ENCODE peak calls at places on chromosomes 13 and 19, in ten cellular contexts. Z is Calu3; H is kidney tubule cell; S is lung; N is stimulated activated CD4-positive, alpha-beta T cell treated with anti-CD3 and anti-CD28 coated beads, Interleukin-4, amount 100 ng/mL, for 1 hour; B is stimulated activated CD8-positive, alpha-beta memory T cell treated with anti-CD3 and anti-CD28 coated beads, Interleukin-15, amount 100 ng/mL, for 1 hour; P is frontal cortex; K is RWPE1; R is GM20000; Y is NCI-H345. A is an unnamed sample.
A peak's percentile ranks its signal among the peaks of the same experiment; 100 is the strongest.

GRCh38 chr19:18392417-18392816 is 5.0 kb downstream of the LRRC25 start:
- DNase-seq in R (no peak), N (no peak), H (no peak), P (no peak), B (no peak), S (peak; percentile 64), K (no peak), Y (no peak), Z (no peak), A (peak; percentile 72)

GRCh38 chr13:94947965-94948371 is 235.6 kb upstream of the SOX21 start:
- DNase-seq in Z (no peak), H (no peak), B (no peak), P (no peak), K (no peak), R (no peak), Y (peak; percentile 67), S (no peak), N (no peak), A (no peak)

GRCh38 chr13:93146584-93147292 is 79.9 kb upstream of the GPC6 start:
- DNase-seq in K (no peak), P (no peak), R (no peak), S (no peak), N (no peak), Y (no peak), Z (no peak), H (peak; percentile 68), B (no peak), A (no peak)

GRCh38 chr19:1481893-1482360 is 2.9 kb upstream of the C19orf25 start:
- DNase-seq in B (no peak), N (no peak), Y (no peak), Z (no peak), P (no peak), S (no peak), R (no peak), K (no peak), H (no peak), A (no peak)

GRCh38 chr19:18869781-18870530 is 26.0 kb downstream of the CERS1 start:
- DNase-seq in S (no peak), B (no peak), K (no peak), P (no peak), R (no peak), N (no peak), Z (no peak), H (no peak), Y (no peak), A (peak; percentile 44)

GRCh38 chr13:101706651-101707050 is 254.2 kb downstream of the ITGBL1 start:
- DNase-seq in Z (no peak), R (no peak), N (no peak), P (peak; percentile 10), K (peak; percentile 46), H (peak; percentile 89), Y (no peak), B (no peak), S (peak; percentile 36), A (no peak)

GRCh38 chr13:91946498-91947070 is 548.2 kb downstream of the GPC5 start:
- DNase-seq in R (peak; percentile 7), N (no peak), Y (peak; percentile 50), Z (no peak), P (peak; percentile 22), S (no peak), H (peak; percentile 28), B (no peak), K (peak; percentile 3), A (no peak)

GRCh38 chr13:85529216-85529590 is 270.0 kb downstream of the SLITRK6 start:
- DNase-seq in H (no peak), P (no peak), S (no peak), R (no peak), N (no peak), K (no peak), Y (no peak), Z (no peak), B (no peak), A (no peak)

GRCh38 chr19:42306646-42307045 is 4.2 kb upstream of the PAFAH1B3 start:
- DNase-seq in S (no peak), Y (no peak), H (no peak), R (no peak), P (no peak), Z (no peak), K (no peak), B (no peak), N (no peak), A (no peak)

GRCh38 chr13:50940509-50940908 is 30.9 kb downstream of the RNASEH2B start:
- DNase-seq in Y (no peak), Z (no peak), B (no peak), H (no peak), P (no peak), N (no peak), S (no peak), R (no peak), K (no peak), A (no peak)

GRCh38 chr19:13887529-13887928 is 10.6 kb downstream of the NANOS3 start:
- DNase-seq in B (no peak), P (no peak), R (no peak), K (no peak), Z (no peak), Y (no peak), H (no peak), S (no peak), N (no peak), A (no peak)

GRCh38 chr13:42991892-42992584 is at the start of gene EPSTI1:
- DNase-seq in Y (no peak), R (peak; percentile 61), N (peak; percentile 70), H (peak; percentile 75), B (peak; percentile 62), P (peak; percentile 49), K (peak; percentile 53), S (peak; percentile 66), Z (peak; percentile 46), A (peak; percentile 84)

GRCh38 chr13:33100876-33101275 is 84.7 kb downstream of the KL start:
- DNase-seq in K (no peak), Z (no peak), S (no peak), Y (no peak), H (no peak), R (no peak), B (no peak), P (no peak), N (no peak), A (no peak)

GRCh38 chr13:29861694-29862110 is 11.3 kb upstream of the UBL3 start:
- DNase-seq in K (no peak), H (peak; percentile 46), P (no peak), N (no peak), Z (no peak), R (no peak), Y (no peak), B (no peak), S (no peak), A (no peak)

GRCh38 chr13:30569901-30570576 is 47.7 kb upstream of the USPL1 start:
- DNase-seq in B (no peak), Y (no peak), S (no peak), H (peak; percentile 80), K (peak; percentile 75), R (no peak), Z (no peak), N (no peak), P (no peak), A (no peak)

GRCh38 chr13:33340631-33341030 is 55.1 kb upstream of the STARD13 start:
- DNase-seq in B (no peak), S (no peak), Z (no peak), P (no peak), R (no peak), H (no peak), Y (no peak), N (no peak), K (no peak), A (no peak)

GRCh38 chr19:48511800-48512503 is at the start of gene LMTK3:
- DNase-seq in H (no peak), R (peak; percentile 74), P (peak; percentile 96), Z (no peak), B (peak; percentile 61), Y (peak; percentile 81), K (peak; percentile 50), N (peak; percentile 73), S (no peak), A (peak; percentile 77)

GRCh38 chr13:77919351-77920294 is 992 bp upstream of the EDNRB start:
- DNase-seq in Z (no peak), H (peak; percentile 9), S (peak; percentile 39), Y (peak; percentile 44), P (peak; percentile 31), R (no peak), N (no peak), B (no peak), K (no peak), A (no peak)

GRCh38 chr13:29522044-29522685 is 73.3 kb downstream of the SLC7A1 start:
- DNase-seq in R (no peak), B (no peak), Y (no peak), N (no peak), K (no peak), H (no peak), Z (no peak), P (no peak), S (no peak), A (peak; percentile 13)

GRCh38 chr19:5718032-5718578 is 1.8 kb downstream of the LONP1 start:
- DNase-seq in S (no peak), P (no peak), K (no peak), N (peak; percentile 66), H (peak; percentile 76), Z (no peak), B (no peak), R (no peak), Y (no peak), A (no peak)

GRCh38 chr19:35249146-35249847 is 495 bp downstream of the LSR start:
- DNase-seq in H (peak; percentile 46), Z (peak; percentile 34), S (peak; percentile 34), Y (peak; percentile 55), R (peak; percentile 45), B (no peak), P (no peak), N (no peak), K (peak; percentile 45), A (no peak)

GRCh38 chr13:41500501-41500900 is 43.2 kb downstream of the RGCC start:
- DNase-seq in Y (no peak), H (no peak), B (no peak), S (no peak), K (peak; percentile 54), Z (no peak), P (no peak), R (no peak), N (peak; percentile 30), A (peak; percentile 62)

GRCh38 chr19:46907880-46908279 is 47.1 kb downstream of the ARHGAP35 start:
- DNase-seq in P (no peak), B (no peak), H (no peak), K (no peak), Z (no peak), R (no peak), S (no peak), Y (no peak), N (no peak), A (no peak)

GRCh38 chr19:3404324-3405260 is 38.2 kb downstream of the NFIC start:
- DNase-seq in S (peak; percentile 86), Z (no peak), R (no peak), B (no peak), H (peak; percentile 76), K (no peak), P (peak; percentile 77), N (no peak), Y (no peak), A (peak; percentile 63)

GRCh38 chr19:53828531-53828930 is 4.4 kb upstream of the NLRP12 start:
- DNase-seq in P (no peak), H (no peak), Y (no peak), K (no peak), N (no peak), B (no peak), Z (no peak), R (no peak), S (no peak), A (no peak)

GRCh38 chr13:72651196-72651595 is 76.2 kb downstream of the MZT1 start:
- DNase-seq in Z (no peak), Y (no peak), K (no peak), B (no peak), R (no peak), N (no peak), S (no peak), H (peak; percentile 13), P (peak; percentile 6), A (no peak)

GRCh38 chr19:48991823-48992570 is 1.1 kb downstream of the GYS1 start:
- DNase-seq in R (no peak), P (peak; percentile 74), Z (peak; percentile 53), Y (no peak), H (peak; percentile 85), B (no peak), S (peak; percentile 63), K (peak; percentile 82), N (no peak), A (no peak)

GRCh38 chr19:2675892-2676291 is 26.6 kb downstream of the GNG7 start:
- DNase-seq in Y (no peak), N (no peak), P (no peak), K (no peak), H (no peak), B (no peak), S (no peak), R (no peak), Z (no peak), A (no peak)

A was measured in Peyer's patch.